ENCODE peak calls at places on chromosomes 1 and 21, in six cellular contexts. W is Panc1, C is IMR-90, K is choroid plexus epithelial cell, D is body of pancreas, H is transverse colon. L is an unnamed sample.
A peak's percentile ranks its signal among the peaks of the same experiment; 100 is the strongest.

GRCh38 chr1:94707321-94708298 is 112.5 kb upstream of the SLC44A3 start:
- DNase-seq in W (no peak), C (peak; percentile 70), K (no peak), D (no peak), H (no peak), L (no peak)

GRCh38 chr1:41631154-41631553 is 146.7 kb upstream of the EDN2 start:
- DNase-seq in W (no peak), C (no peak), K (no peak), D (no peak), H (no peak), L (no peak)

GRCh38 chr1:1063945-1064831 is 9.9 kb downstream of the RNF223 start:
- DNase-seq in W (peak; percentile 60), C (peak; percentile 94), K (peak; percentile 89), D (peak; percentile 76), H (peak; percentile 76), L (peak; percentile 53)

GRCh38 chr1:89261926-89262540 is 10.6 kb downstream of the GBP5 start:
- DNase-seq in W (no peak), C (no peak), K (peak; percentile 40), D (no peak), H (no peak), L (no peak)

GRCh38 chr1:212040629-212041028 is 5.1 kb downstream of the DTL start:
- DNase-seq in W (no peak), C (no peak), K (no peak), D (no peak), H (no peak), L (peak; percentile 20)

GRCh38 chr1:108653431-108654105 is 7.3 kb downstream of the HENMT1 start:
- DNase-seq in W (no peak), C (no peak), K (no peak), D (no peak), H (no peak), L (no peak)

GRCh38 chr1:2598329-2598931 is 11.9 kb downstream of the PRXL2B start:
- DNase-seq in W (no peak), C (no peak), K (no peak), D (no peak), H (no peak), L (no peak)

GRCh38 chr1:225816643-225817538 is 7.0 kb downstream of the EPHX1 start:
- DNase-seq in W (no peak), C (peak; percentile 7), K (peak; percentile 32), D (peak; percentile 45), H (peak; percentile 50), L (no peak)

GRCh38 chr1:216325946-216326345 is 97.3 kb downstream of the USH2A start:
- DNase-seq in W (no peak), C (peak; percentile 3), K (peak; percentile 7), D (no peak), H (no peak), L (no peak)

GRCh38 chr1:234780531-234781162 is 170.7 kb upstream of the IRF2BP2 start:
- DNase-seq in W (no peak), C (no peak), K (no peak), D (no peak), H (no peak), L (no peak)

GRCh38 chr1:22557341-22557950 is 5.8 kb upstream of the EPHA8 start:
- DNase-seq in W (no peak), C (no peak), K (no peak), D (no peak), H (no peak), L (no peak)

GRCh38 chr1:60970081-60970509 is 112.3 kb upstream of the NFIA start:
- DNase-seq in W (peak; percentile 15), C (peak; percentile 23), K (peak; percentile 71), D (no peak), H (no peak), L (peak; percentile 14)

GRCh38 chr1:102861247-102861646 is 247.1 kb downstream of the COL11A1 start:
- DNase-seq in W (no peak), C (peak; percentile 43), K (no peak), D (no peak), H (no peak), L (no peak)

GRCh38 chr1:50417487-50417886 is 5.8 kb downstream of the DMRTA2 start:
- DNase-seq in W (no peak), C (no peak), K (no peak), D (no peak), H (no peak), L (no peak)

GRCh38 chr1:31576201-31576669 is at the start of gene TINAGL1:
- DNase-seq in W (no peak), C (no peak), K (peak; percentile 29), D (peak; percentile 68), H (peak; percentile 94), L (no peak)

GRCh38 chr1:216903389-216903754 is 180.1 kb upstream of the ESRRG start:
- DNase-seq in W (no peak), C (peak; percentile 87), K (peak; percentile 89), D (no peak), H (no peak), L (no peak)

GRCh38 chr1:9589719-9590157 is 1.0 kb downstream of the TMEM201 start:
- DNase-seq in W (no peak), C (peak; percentile 5), K (no peak), D (no peak), H (no peak), L (peak; percentile 8)

GRCh38 chr1:100441651-100442050 is 89.3 kb downstream of the CDC14A start:
- DNase-seq in W (no peak), C (no peak), K (no peak), D (no peak), H (no peak), L (no peak)

GRCh38 chr1:90133133-90133532 is 138.2 kb downstream of the ZNF326 start:
- DNase-seq in W (no peak), C (peak; percentile 3), K (peak; percentile 47), D (no peak), H (peak; percentile 23), L (peak; percentile 1)

GRCh38 chr1:202129453-202130274 is 6.9 kb downstream of the GPR37L1 start:
- DNase-seq in W (no peak), C (no peak), K (no peak), D (no peak), H (no peak), L (no peak)

GRCh38 chr1:232062967-232063366 is 436.4 kb downstream of the DISC1 start:
- DNase-seq in W (no peak), C (no peak), K (no peak), D (no peak), H (no peak), L (no peak)

GRCh38 chr1:222928212-222928611 is 113.4 kb downstream of the DISP1 start:
- DNase-seq in W (no peak), C (peak; percentile 21), K (peak; percentile 88), D (peak; percentile 65), H (peak; percentile 30), L (peak; percentile 42)

GRCh38 chr21:45286671-45287437 is 841 bp downstream of the POFUT2 start:
- DNase-seq in W (no peak), C (peak; percentile 15), K (no peak), D (peak; percentile 34), H (peak; percentile 8), L (no peak)

GRCh38 chr21:37249112-37249904 is 17.8 kb downstream of the VPS26C start:
- DNase-seq in W (no peak), C (no peak), K (no peak), D (no peak), H (no peak), L (no peak)

GRCh38 chr1:116854294-116854693 is 55.4 kb upstream of the PTGFRN start:
- DNase-seq in W (no peak), C (no peak), K (peak; percentile 18), D (no peak), H (no peak), L (no peak)
- TF ChIP-seq CTCF in W (peak; percentile 15), C (no peak), K (peak; percentile 25), D (no peak), H (no peak), L (peak; percentile 14)

GRCh38 chr1:119370748-119371147 is 2.2 kb downstream of the HAO2 start:
- DNase-seq in W (no peak), C (no peak), K (no peak), D (no peak), H (no peak), L (no peak)

GRCh38 chr1:119371800-119372199 is 3.2 kb downstream of the HAO2 start:
- DNase-seq in W (no peak), C (no peak), K (no peak), D (no peak), H (no peak), L (no peak)

GRCh38 chr1:119374208-119374877 is 5.8 kb downstream of the HAO2 start:
- DNase-seq in W (no peak), C (no peak), K (peak; percentile 34), D (no peak), H (no peak), L (no peak)

GRCh38 chr1:119373465-119373864 is 4.9 kb downstream of the HAO2 start:
- DNase-seq in W (no peak), C (peak; percentile 31), K (peak; percentile 33), D (no peak), H (no peak), L (peak; percentile 52)

DNA sequence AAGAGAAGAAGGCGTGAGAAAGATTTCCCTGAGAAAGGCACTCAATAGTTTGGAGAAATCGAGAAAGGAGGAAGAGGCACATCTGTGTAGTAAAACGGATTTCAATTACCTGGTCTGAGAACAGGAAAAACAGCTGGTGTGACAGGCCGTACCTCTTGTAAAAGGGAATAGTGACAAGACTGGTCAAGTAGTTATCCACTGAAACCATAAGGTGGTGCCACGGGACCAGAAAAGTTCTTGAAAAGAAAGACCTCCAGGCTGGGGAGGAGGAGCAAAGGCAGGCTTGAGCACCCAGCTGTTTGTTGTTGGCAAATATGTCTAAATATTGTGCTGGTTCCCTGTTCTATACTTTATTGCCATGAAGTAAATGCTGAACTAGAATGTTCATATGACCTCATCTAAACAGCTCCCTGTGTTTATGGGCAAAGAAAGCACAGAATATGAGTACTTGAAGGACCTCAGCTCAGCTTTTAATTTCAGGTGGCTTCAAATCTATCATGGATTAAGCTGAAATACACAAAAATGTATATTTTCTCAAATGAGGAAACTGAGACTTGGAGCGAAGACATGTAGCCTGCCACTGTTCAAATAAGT is 4.0 kb downstream of the HAO2 start:
- DNase-seq in W (no peak), C (no peak), K (peak; percentile 65), D (no peak), H (peak; percentile 55), L (peak; percentile 35)
- TF ChIP-seq CTCF in W (peak; percentile 34), C (no peak), K (peak; percentile 47), D (no peak), H (no peak), L (peak; percentile 42)

GRCh38 chr1:183675883-183676282 is 22.8 kb upstream of the APOBEC4 start:
- DNase-seq in W (no peak), C (no peak), K (no peak), D (no peak), H (no peak), L (no peak)
- TF ChIP-seq CTCF in W (no peak), C (no peak), K (no peak), D (no peak), H (no peak), L (no peak)

GRCh38 chr1:84430519-84430918 is 32.2 kb downstream of the DNASE2B start:
- DNase-seq in W (no peak), C (no peak), K (no peak), D (no peak), H (no peak), L (no peak)

GRCh38 chr1:84434756-84435142 is 36.5 kb downstream of the DNASE2B start:
- DNase-seq in W (no peak), C (peak; percentile 16), K (peak; percentile 31), D (no peak), H (no peak), L (no peak)

GRCh38 chr1:84435159-84435558 is 36.9 kb downstream of the DNASE2B start:
- DNase-seq in W (no peak), C (no peak), K (peak; percentile 15), D (no peak), H (no peak), L (no peak)

GRCh38 chr1:84434081-84434755 is 35.9 kb downstream of the DNASE2B start:
- DNase-seq in W (no peak), C (no peak), K (no peak), D (no peak), H (no peak), L (no peak)

GRCh38 chr1:84433253-84434080 is 35.2 kb downstream of the DNASE2B start:
- DNase-seq in W (peak; percentile 84), C (peak; percentile 78), K (peak; percentile 86), D (peak; percentile 62), H (peak; percentile 69), L (peak; percentile 74)
- TF ChIP-seq CTCF in W (peak; percentile 92), C (peak; percentile 85), K (peak; percentile 83), D (peak; percentile 66), H (peak; percentile 66), L (peak; percentile 94)

L was measured in HFFc6.